ENCODE peak calls at places on chromosome 20, in ten cellular contexts. N, C, S, B, O, P, H, W, X and L are unnamed samples.

GRCh38 chr20:19758888-19759331 is 852 bp downstream of the RIN2 start:
- DNase-seq in W (peak; percentile 86), X (no peak), N (peak; percentile 52), S (no peak), H (peak; percentile 85), C (peak; percentile 69), O (no peak), P (peak; percentile 69), B (no peak), L (no peak)

GRCh38 chr20:43590036-43590391 is 723 bp upstream of the IFT52 start:
- DNase-seq in O (no peak), C (no peak), S (no peak), B (no peak), P (no peak), N (no peak), H (peak; percentile 34), X (peak; percentile 4), W (no peak), L (peak; percentile 8)

GRCh38 chr20:20489054-20489453 is 121.2 kb downstream of the INSM1 start:
- DNase-seq in S (no peak), B (no peak), P (no peak), C (no peak), H (no peak), W (no peak), O (no peak), X (no peak), N (peak; percentile 45), L (no peak)

GRCh38 chr20:1499528-1500420 is 8.6 kb upstream of the SIRPB2 start:
- DNase-seq in P (no peak), X (no peak), C (no peak), S (no peak), W (no peak), H (no peak), N (no peak), B (no peak), O (no peak), L (no peak)

GRCh38 chr20:47784599-47785320 is 521 bp downstream of the SULF2 start:
- DNase-seq in B (no peak), N (peak; percentile 32), S (no peak), H (peak; percentile 35), O (no peak), P (no peak), W (no peak), X (peak; percentile 3), C (peak; percentile 16), L (no peak)

GRCh38 chr20:19478320-19478719 is 265.9 kb downstream of the SLC24A3 start:
- DNase-seq in P (no peak), X (no peak), B (no peak), O (no peak), W (no peak), H (no peak), C (no peak), N (no peak), S (no peak), L (no peak)

GRCh38 chr20:41149679-41150131 is 12.4 kb downstream of the PLCG1 start:
- DNase-seq in C (no peak), H (no peak), B (no peak), W (no peak), O (no peak), S (no peak), N (peak; percentile 83), X (no peak), P (no peak), L (no peak)

GRCh38 chr20:20668639-20669038 is 43.8 kb downstream of the RALGAPA2 start:
- DNase-seq in O (no peak), H (no peak), C (peak; percentile 69), S (no peak), W (no peak), X (no peak), P (no peak), B (no peak), N (no peak), L (no peak)